ENCODE peak calls at places on chromosomes 3 and 15, in seven cellular contexts. J is kidney tubule cell; D is OCI-M1; E is astrocyte; W is neuronal stem cell; S is stimulated activated CD4-positive, alpha-beta T cell treated with anti-CD3 and anti-CD28 coated beads, Interleukin-2, amount 100 ng/mL, for 48 hours; U is stimulated activated naive B cell treated with anti-CD40 and anti-IgM and Interleukin-4, amounts not matched to agents 10 μg/mL and 1 μg/mL and 100 μg/mL, for 72 hours. R is an unnamed sample.

GRCh38 chr15:91456921-91457320 is 356.9 kb downstream of the SV2B start:
- DNase-seq in W (no peak), U (no peak), J (peak), E (peak), D (no peak), S (no peak), R (no peak)

GRCh38 chr15:96329403-96329981 is 1.0 kb upstream of the NR2F2 start:
- DNase-seq in J (peak), E (peak), D (no peak), W (no peak), U (no peak), S (no peak), R (no peak)

GRCh38 chr3:51931756-51932155 is 9.9 kb downstream of the RRP9 start:
- DNase-seq in S (no peak), E (no peak), W (no peak), J (no peak), U (no peak), D (no peak), R (no peak)

GRCh38 chr15:32747886-32748285 is 30.1 kb downstream of the GREM1 start:
- DNase-seq in J (no peak), E (peak), S (no peak), U (no peak), W (no peak), D (no peak), R (no peak)

GRCh38 chr3:112763258-112763657 is 83.4 kb downstream of the CD200R1L start:
- DNase-seq in W (no peak), J (no peak), E (no peak), S (no peak), U (no peak), D (no peak), R (no peak)

GRCh38 chr3:52742418-52743041 is 28.2 kb downstream of the NEK4 start:
- DNase-seq in D (peak), S (no peak), U (no peak), J (peak), W (no peak), E (peak), R (peak)

GRCh38 chr3:45387636-45388348 is 584 bp upstream of the LARS2 start:
- DNase-seq in J (no peak), E (no peak), W (no peak), S (no peak), D (no peak), U (no peak), R (no peak)

GRCh38 chr15:62626903-62627302 is 415.6 kb upstream of the TPM1 start:
- DNase-seq in S (no peak), W (no peak), U (no peak), D (no peak), E (no peak), J (peak), R (no peak)

GRCh38 chr15:70217246-70218160 is 119.8 kb upstream of the TLE3 start:
- DNase-seq in U (no peak), J (no peak), E (no peak), W (no peak), D (no peak), S (no peak), R (no peak)

GRCh38 chr15:93049914-93050534 is 39.0 kb downstream of the RGMA start:
- DNase-seq in J (no peak), W (no peak), D (no peak), S (no peak), E (no peak), U (no peak), R (no peak)

GRCh38 chr15:67746022-67746421 is 79.3 kb upstream of the SKOR1 start:
- DNase-seq in W (no peak), S (no peak), D (peak), E (no peak), J (no peak), U (no peak), R (no peak)

GRCh38 chr3:72820405-72820804 is 27.8 kb downstream of the SHQ1 start:
- DNase-seq in W (no peak), U (no peak), J (peak), D (peak), E (peak), S (no peak), R (no peak)

GRCh38 chr3:190252080-190252479 is 70.2 kb downstream of the CLDN1 start:
- DNase-seq in E (peak), J (no peak), S (no peak), U (no peak), W (no peak), D (peak), R (no peak)

GRCh38 chr3:105401691-105402149 is 35.0 kb downstream of the ALCAM start:
- DNase-seq in D (no peak), J (peak), S (no peak), W (no peak), U (no peak), E (peak), R (no peak)

GRCh38 chr3:124981472-124981871 is 46.9 kb upstream of the MUC13 start:
- DNase-seq in E (no peak), S (no peak), U (no peak), W (no peak), J (no peak), D (no peak), R (no peak)

GRCh38 chr3:50807266-50807665 is 132.5 kb downstream of the DOCK3 start:
- DNase-seq in S (no peak), U (no peak), W (no peak), E (no peak), D (no peak), J (peak), R (no peak)

GRCh38 chr3:74269689-74270088 is 344.8 kb downstream of the CNTN3 start:
- DNase-seq in U (no peak), J (no peak), W (no peak), S (no peak), E (no peak), D (no peak), R (no peak)

GRCh38 chr15:55279746-55280351 is 9.8 kb downstream of the RAB27A start:
- DNase-seq in S (no peak), W (no peak), E (peak), U (peak), J (peak), D (peak), R (no peak)

GRCh38 chr15:78811825-78812183 is 540 bp upstream of the ADAMTS7 start:
- DNase-seq in D (no peak), E (no peak), J (no peak), W (no peak), S (no peak), U (no peak), R (no peak)

GRCh38 chr3:32104492-32104891 is 1.9 kb upstream of the GPD1L start:
- DNase-seq in J (no peak), S (no peak), W (no peak), D (no peak), E (no peak), U (no peak), R (no peak)